ENCODE peak calls at places on chromosomes 3 and 15, in four cellular contexts. One of them, this sample, is unnamed.
A peak's percentile ranks its signal among the peaks of the same experiment; 100 is the strongest.

GRCh38 chr3:47852604-47853397 is 49.9 kb downstream of the DHX30 start:
- DNase-seq in GM23248: no peak
- DNase-seq in MM.1S: no peak
- DNase-seq in H1: no peak
- DNase-seq in this sample: no peak

GRCh38 chr15:70856884-70857546 is 3.1 kb upstream of the LARP6 start:
- DNase-seq in MM.1S: no peak
- DNase-seq in GM23248: peak; percentile 98
- DNase-seq in H1: no peak
- DNase-seq in this sample: no peak

GRCh38 chr3:88005066-88005465 is 53.7 kb downstream of the CGGBP1 start:
- DNase-seq in GM23248: peak; percentile 65
- DNase-seq in H1: no peak
- DNase-seq in MM.1S: peak; percentile 36
- DNase-seq in this sample: no peak

GRCh38 chr3:57110797-57111196 is 50.3 kb downstream of the SPATA12 start:
- DNase-seq in MM.1S: no peak
- DNase-seq in GM23248: no peak
- DNase-seq in H1: no peak
- DNase-seq in this sample: no peak

GRCh38 chr3:197372076-197372661 is 73.8 kb upstream of the DLG1 start:
- DNase-seq in MM.1S: no peak
- DNase-seq in H1: no peak
- DNase-seq in GM23248: peak; percentile 93
- DNase-seq in this sample: no peak

GRCh38 chr3:101243285-101244211 is 76.8 kb downstream of the IMPG2 start:
- DNase-seq in H1: no peak
- DNase-seq in GM23248: peak; percentile 72
- DNase-seq in MM.1S: no peak
- DNase-seq in this sample: no peak

GRCh38 chr15:53910236-53910849 is 67.9 kb upstream of the UNC13C start:
- DNase-seq in H1: no peak
- DNase-seq in MM.1S: no peak
- DNase-seq in GM23248: no peak
- DNase-seq in this sample: no peak

GRCh38 chr15:22237891-22238275 is 157.6 kb downstream of the OR4M2 start:
- DNase-seq in GM23248: no peak
- DNase-seq in H1: no peak
- DNase-seq in MM.1S: no peak
- DNase-seq in this sample: no peak

GRCh38 chr3:53114412-53115074 is 15.7 kb downstream of the RFT1 start:
- DNase-seq in GM23248: peak; percentile 71
- DNase-seq in H1: no peak
- DNase-seq in MM.1S: no peak
- DNase-seq in this sample: no peak

GRCh38 chr3:130896101-130896500 is 2.2 kb downstream of the ATP2C1 start:
- DNase-seq in MM.1S: no peak
- DNase-seq in H1: no peak
- DNase-seq in GM23248: no peak
- DNase-seq in this sample: no peak

GRCh38 chr3:52879090-52879489 is 18.3 kb downstream of the STIMATE start:
- DNase-seq in MM.1S: no peak
- DNase-seq in GM23248: no peak
- DNase-seq in H1: no peak
- DNase-seq in this sample: no peak

GRCh38 chr3:109050591-109051167 is 67.3 kb downstream of the MORC1 start:
- DNase-seq in H1: no peak
- DNase-seq in MM.1S: peak; percentile 58
- DNase-seq in GM23248: peak; percentile 37
- DNase-seq in this sample: peak; percentile 35

GRCh38 chr15:26720546-26720945 is 52.3 kb downstream of the GABRB3 start:
- DNase-seq in H1: no peak
- DNase-seq in MM.1S: no peak
- DNase-seq in GM23248: no peak
- DNase-seq in this sample: no peak

GRCh38 chr3:115074502-115074901 is 72.6 kb downstream of the ZBTB20 start:
- DNase-seq in MM.1S: no peak
- DNase-seq in GM23248: peak; percentile 39
- DNase-seq in H1: no peak
- DNase-seq in this sample: no peak

GRCh38 chr3:48058089-48058488 is 41.9 kb upstream of the MAP4 start:
- DNase-seq in H1: no peak
- DNase-seq in MM.1S: no peak
- DNase-seq in GM23248: peak; percentile 80
- DNase-seq in this sample: no peak

GRCh38 chr3:166864473-166865467 is 515.3 kb downstream of the ZBBX start:
- DNase-seq in GM23248: no peak
- DNase-seq in H1: no peak
- DNase-seq in MM.1S: no peak
- DNase-seq in this sample: no peak

GRCh38 chr15:41561777-41562145 is 2.7 kb downstream of the TYRO3 start:
- DNase-seq in GM23248: peak; percentile 23
- DNase-seq in MM.1S: no peak
- DNase-seq in H1: peak; percentile 63
- DNase-seq in this sample: no peak

GRCh38 chr3:45547202-45547701 is 47.3 kb upstream of the LIMD1 start:
- DNase-seq in H1: no peak
- DNase-seq in MM.1S: no peak
- DNase-seq in GM23248: no peak
- DNase-seq in this sample: no peak

GRCh38 chr3:104133630-104134029 is 1233.1 kb upstream of the ALCAM start:
- DNase-seq in H1: peak; percentile 52
- DNase-seq in MM.1S: no peak
- DNase-seq in GM23248: no peak
- DNase-seq in this sample: no peak

GRCh38 chr3:150069158-150069536 is 98.5 kb upstream of the PFN2 start:
- DNase-seq in MM.1S: no peak
- DNase-seq in GM23248: no peak
- DNase-seq in H1: no peak
- DNase-seq in this sample: no peak

GRCh38 chr15:70539409-70539808 is 223.9 kb downstream of the UACA start:
- DNase-seq in H1: no peak
- DNase-seq in GM23248: no peak
- DNase-seq in MM.1S: no peak
- DNase-seq in this sample: no peak

GRCh38 chr3:194396561-194396896 is 2.5 kb downstream of the GP5 start:
- DNase-seq in GM23248: peak; percentile 34
- DNase-seq in H1: no peak
- DNase-seq in MM.1S: no peak
- DNase-seq in this sample: no peak

GRCh38 chr3:194396897-194397756 is 1.9 kb downstream of the GP5 start:
- DNase-seq in MM.1S: no peak
- DNase-seq in GM23248: no peak
- DNase-seq in H1: no peak
- DNase-seq in this sample: peak; percentile 94

GRCh38 chr3:194395767-194396527 is 3.1 kb downstream of the GP5 start:
- DNase-seq in MM.1S: no peak
- DNase-seq in H1: peak; percentile 65
- DNase-seq in GM23248: peak; percentile 45
- DNase-seq in this sample: peak; percentile 94

GRCh38 chr3:194399166-194399565 is at the start of gene GP5:
- DNase-seq in GM23248: no peak
- DNase-seq in MM.1S: no peak
- DNase-seq in H1: no peak
- DNase-seq in this sample: no peak

GRCh38 chr3:194397757-194398312 is 1.2 kb downstream of the GP5 start:
- DNase-seq in GM23248: no peak
- DNase-seq in MM.1S: no peak
- DNase-seq in H1: no peak
- DNase-seq in this sample: peak; percentile 57
- TF ChIP-seq EZH2 in GM23248: no peak
- TF ChIP-seq EZH2 in MM.1S: no peak
- TF ChIP-seq EZH2 in H1: peak; percentile 80
- TF ChIP-seq EZH2 in this sample: no peak

GRCh38 chr3:158103131-158103955 is 2.9 kb downstream of the SHOX2 start:
- DNase-seq in MM.1S: no peak
- DNase-seq in GM23248: peak; percentile 81
- DNase-seq in H1: peak; percentile 76
- DNase-seq in this sample: no peak
- TF ChIP-seq EZH2 in MM.1S: no peak
- TF ChIP-seq EZH2 in GM23248: no peak
- TF ChIP-seq EZH2 in H1: peak; percentile 96
- TF ChIP-seq EZH2 in this sample: no peak

GRCh38 chr15:60299452-60300047 is 98.2 kb downstream of the ANXA2 start:
- DNase-seq in MM.1S: no peak
- DNase-seq in GM23248: peak; percentile 65
- DNase-seq in H1: no peak
- DNase-seq in this sample: no peak
- TF ChIP-seq EZH2 in MM.1S: no peak
- TF ChIP-seq EZH2 in GM23248: no peak
- TF ChIP-seq EZH2 in H1: no peak
- TF ChIP-seq EZH2 in this sample: no peak

GRCh38 chr15:100536733-100537132 is 8.0 kb upstream of the CERS3 start:
- DNase-seq in GM23248: no peak
- DNase-seq in H1: no peak
- DNase-seq in MM.1S: no peak
- DNase-seq in this sample: no peak

GRCh38 chr15:100529556-100529955 is 806 bp upstream of the CERS3 start:
- DNase-seq in MM.1S: no peak
- DNase-seq in GM23248: no peak
- DNase-seq in H1: no peak
- DNase-seq in this sample: no peak

GRCh38 chr15:100528833-100529428 is at the start of gene CERS3:
- DNase-seq in MM.1S: no peak
- DNase-seq in GM23248: no peak
- DNase-seq in H1: no peak
- DNase-seq in this sample: no peak

GRCh38 chr15:100533934-100534333 is 5.2 kb upstream of the CERS3 start:
- DNase-seq in H1: no peak
- DNase-seq in GM23248: no peak
- DNase-seq in MM.1S: no peak
- DNase-seq in this sample: no peak

DNA sequence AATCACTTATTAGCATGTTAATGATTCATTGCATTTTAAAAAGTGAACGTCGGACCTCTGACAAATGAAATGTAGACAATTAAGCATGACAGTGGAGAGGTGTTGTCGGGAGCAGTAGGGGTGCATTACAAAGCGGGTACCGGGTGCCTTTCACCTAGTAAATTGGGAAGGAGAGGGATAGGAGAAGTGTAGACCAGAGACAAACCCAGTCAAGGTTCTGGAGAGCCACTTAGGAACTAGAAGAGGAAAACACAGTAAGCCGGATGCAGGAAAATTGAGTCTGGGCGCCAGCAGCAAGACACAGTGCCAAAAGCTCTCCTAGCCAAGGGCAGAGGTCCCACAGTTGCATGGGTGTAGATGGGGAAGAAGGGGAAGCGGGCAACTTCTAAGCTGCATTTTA is 3.1 kb upstream of the CERS3 start:
- DNase-seq in H1: no peak
- DNase-seq in GM23248: no peak
- DNase-seq in MM.1S: no peak
- DNase-seq in this sample: no peak
- TF ChIP-seq EZH2 in H1: no peak
- TF ChIP-seq EZH2 in GM23248: no peak
- TF ChIP-seq EZH2 in MM.1S: no peak
- TF ChIP-seq EZH2 in this sample: no peak

GRCh38 chr15:52784799-52785671 is 5.1 kb downstream of the ONECUT1 start:
- DNase-seq in GM23248: no peak
- DNase-seq in H1: peak; percentile 68
- DNase-seq in MM.1S: no peak
- DNase-seq in this sample: no peak
- TF ChIP-seq EZH2 in GM23248: peak; percentile 49
- TF ChIP-seq EZH2 in H1: peak; percentile 72
- TF ChIP-seq EZH2 in MM.1S: no peak
- TF ChIP-seq EZH2 in this sample: no peak

GRCh38 chr3:142890592-142890991 is 1.7 kb upstream of the PCOLCE2 start:
- DNase-seq in GM23248: no peak
- DNase-seq in H1: no peak
- DNase-seq in MM.1S: no peak
- DNase-seq in this sample: no peak

GRCh38 chr3:142888099-142888483 is 792 bp downstream of the PCOLCE2 start:
- DNase-seq in MM.1S: no peak
- DNase-seq in H1: no peak
- DNase-seq in GM23248: peak; percentile 69
- DNase-seq in this sample: no peak

GRCh38 chr3:142886938-142887337 is 1.9 kb downstream of the PCOLCE2 start:
- DNase-seq in H1: no peak
- DNase-seq in MM.1S: no peak
- DNase-seq in GM23248: peak; percentile 85
- DNase-seq in this sample: no peak

GRCh38 chr3:142889263-142890014 is 556 bp upstream of the PCOLCE2 start:
- DNase-seq in GM23248: no peak
- DNase-seq in H1: no peak
- DNase-seq in MM.1S: no peak
- DNase-seq in this sample: no peak

GRCh38 chr3:142888484-142889262 is at the start of gene PCOLCE2:
- DNase-seq in MM.1S: peak; percentile 23
- DNase-seq in H1: peak; percentile 86
- DNase-seq in GM23248: peak; percentile 71
- DNase-seq in this sample: no peak
- TF ChIP-seq EZH2 in MM.1S: no peak
- TF ChIP-seq EZH2 in H1: peak; percentile 25
- TF ChIP-seq EZH2 in GM23248: no peak
- TF ChIP-seq EZH2 in this sample: no peak